ENCODE peak calls at places on chromosomes 12 and 14, in five cellular contexts. N is ovary, H is tibial nerve, G is K562, L is sigmoid colon. R is an unnamed sample.

GRCh38 chr12:95286713-95287112 is 69.1 kb downstream of the VEZT start:
- DNase-seq in L (peak; percentile 62), N (no peak), G (no peak), H (no peak), R (no peak)

GRCh38 chr12:76670776-76671175 is 93.1 kb upstream of the ZDHHC17 start:
- DNase-seq in H (no peak), N (no peak), G (no peak), L (no peak), R (no peak)

GRCh38 chr12:51923506-51924365 is 16.4 kb downstream of the ACVRL1 start:
- DNase-seq in H (peak; percentile 60), G (peak; percentile 71), N (no peak), L (peak; percentile 79), R (no peak)

GRCh38 chr12:68453876-68454275 is 121.7 kb upstream of the MDM1 start:
- DNase-seq in G (no peak), N (no peak), L (no peak), H (no peak), R (no peak)

GRCh38 chr14:26276757-26277156 is 321.1 kb downstream of the NOVA1 start:
- DNase-seq in H (no peak), G (no peak), N (no peak), L (no peak), R (no peak)

GRCh38 chr12:22048351-22049041 is 2.5 kb downstream of the CMAS start:
- DNase-seq in L (no peak), H (no peak), N (no peak), G (peak; percentile 90), R (no peak)

GRCh38 chr14:103721334-103722120 is 5.9 kb downstream of the ZFYVE21 start:
- DNase-seq in N (no peak), H (no peak), G (no peak), L (no peak), R (no peak)

GRCh38 chr12:46669720-46670119 is 156.1 kb downstream of the SLC38A4 start:
- DNase-seq in H (no peak), G (no peak), N (no peak), L (no peak), R (no peak)

GRCh38 chr12:104166465-104166864 is 28.5 kb upstream of the NFYB start:
- DNase-seq in G (peak; percentile 21), L (no peak), H (no peak), N (no peak), R (no peak)

GRCh38 chr12:57096099-57096572 is 7.2 kb downstream of the NAB2 start:
- DNase-seq in H (no peak), L (no peak), G (peak; percentile 25), N (no peak), R (peak; percentile 86)

GRCh38 chr12:131171029-131171428 is 217.3 kb downstream of the ADGRD1 start:
- DNase-seq in N (no peak), H (no peak), L (no peak), G (no peak), R (no peak)

GRCh38 chr14:102830474-102831045 is 53.3 kb downstream of the TRAF3 start:
- DNase-seq in L (no peak), G (no peak), H (no peak), N (no peak), R (no peak)

GRCh38 chr12:24444634-24445033 is 495.2 kb upstream of the SOX5 start:
- DNase-seq in L (no peak), N (no peak), G (no peak), H (no peak), R (no peak)

DNA sequence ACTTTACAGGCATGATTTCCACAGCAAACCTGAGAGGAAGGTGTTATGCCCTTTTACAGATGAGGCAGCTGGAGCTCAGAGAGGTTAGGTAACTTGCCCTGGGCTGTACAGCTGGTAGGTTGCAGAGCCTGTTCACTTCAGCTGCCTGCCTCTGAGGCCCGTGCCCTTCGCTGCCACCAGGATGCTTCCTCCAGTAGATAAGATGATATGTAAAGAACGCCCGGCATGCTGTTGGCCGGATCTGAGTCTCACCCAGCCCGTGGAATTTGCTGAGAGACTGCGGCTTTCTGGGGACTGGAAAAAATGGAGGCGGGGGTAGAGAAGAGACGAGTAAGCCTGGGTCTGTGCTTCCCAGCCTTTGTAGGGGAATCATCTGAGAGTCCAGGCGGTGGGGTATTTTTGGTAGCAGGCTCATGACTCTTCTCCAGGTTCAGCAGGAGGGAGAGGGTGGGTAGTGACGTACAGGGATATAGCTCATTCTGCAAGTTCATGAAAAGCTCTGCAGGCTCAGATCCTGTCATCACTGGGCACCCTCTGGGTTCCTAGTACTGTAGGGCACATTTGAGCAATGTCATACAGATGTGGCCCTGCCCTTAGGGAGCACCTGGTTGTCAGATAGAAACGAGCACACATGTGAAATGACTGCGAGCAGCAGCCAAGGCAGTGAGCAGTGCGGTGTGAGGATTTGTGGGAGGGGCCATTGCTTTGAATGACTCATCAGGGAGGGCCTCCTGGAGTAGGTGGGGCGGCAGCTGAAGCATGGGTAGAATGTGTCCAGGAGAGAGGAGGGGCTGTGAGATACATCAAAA is 159.4 kb downstream of the TSPAN9 start:
- DNase-seq in G (peak; percentile 49), L (no peak), H (no peak), N (no peak), R (no peak)
- TF ChIP-seq POLR2A in G (no peak), L (no peak), H (no peak), N (no peak), R (no peak)

GRCh38 chr12:130169256-130169655 is 7.0 kb downstream of the FZD10 start:
- DNase-seq in G (no peak), H (no peak), L (no peak), N (no peak), R (no peak)
- H3K27me3 ChIP-seq in G (no peaks in the 10 kb centered on the region), H (peaks cover 11% of the 10 kb centered on the region), L (peaks cover 58% of the 10 kb centered on the region), N (no peaks in the 10 kb centered on the region), R (peaks cover 2% of the 10 kb centered on the region)

GRCh38 chr14:100020623-100021022 is 44.6 kb upstream of the EVL start:
- DNase-seq in H (no peak), L (no peak), G (no peak), N (no peak), R (no peak)

GRCh38 chr14:100017578-100017977 is 47.6 kb upstream of the EVL start:
- DNase-seq in H (no peak), N (no peak), L (no peak), G (no peak), R (no peak)

GRCh38 chr14:100018054-100018453 is 47.2 kb upstream of the EVL start:
- DNase-seq in L (no peak), N (no peak), G (no peak), H (no peak), R (no peak)

GRCh38 chr14:100019156-100019882 is 45.9 kb upstream of the EVL start:
- DNase-seq in L (no peak), G (peak; percentile 46), N (no peak), H (no peak), R (no peak)

DNA sequence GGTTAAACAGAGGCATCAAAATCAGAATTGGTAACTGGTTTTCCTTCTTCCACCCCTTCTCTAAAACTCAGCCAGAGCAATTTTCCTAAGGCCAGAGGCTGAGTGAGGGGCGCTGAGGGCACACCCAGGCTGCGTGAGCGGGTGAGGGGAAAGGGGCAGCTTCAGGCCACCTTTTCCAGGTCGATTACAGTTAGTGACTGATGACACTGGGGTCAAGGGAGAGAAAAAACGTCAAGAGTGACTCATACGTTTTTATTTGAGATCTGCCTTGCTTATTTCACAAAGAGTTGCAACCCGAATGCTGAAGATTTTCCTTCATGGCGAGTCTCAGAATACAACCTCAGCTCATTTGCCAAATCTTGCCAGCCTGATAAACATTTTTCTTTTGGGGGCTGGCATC is 46.7 kb upstream of the EVL start:
- DNase-seq in L (no peak), H (no peak), N (no peak), G (peak; percentile 43), R (no peak)
- H3K4me1 ChIP-seq in L (peaks cover 40% of the 10 kb centered on the region), H (no peaks in the 10 kb centered on the region), N (peaks cover 16% of the 10 kb centered on the region), G (peaks cover 36% of the 10 kb centered on the region), R (no peaks in the 10 kb centered on the region)

DNA sequence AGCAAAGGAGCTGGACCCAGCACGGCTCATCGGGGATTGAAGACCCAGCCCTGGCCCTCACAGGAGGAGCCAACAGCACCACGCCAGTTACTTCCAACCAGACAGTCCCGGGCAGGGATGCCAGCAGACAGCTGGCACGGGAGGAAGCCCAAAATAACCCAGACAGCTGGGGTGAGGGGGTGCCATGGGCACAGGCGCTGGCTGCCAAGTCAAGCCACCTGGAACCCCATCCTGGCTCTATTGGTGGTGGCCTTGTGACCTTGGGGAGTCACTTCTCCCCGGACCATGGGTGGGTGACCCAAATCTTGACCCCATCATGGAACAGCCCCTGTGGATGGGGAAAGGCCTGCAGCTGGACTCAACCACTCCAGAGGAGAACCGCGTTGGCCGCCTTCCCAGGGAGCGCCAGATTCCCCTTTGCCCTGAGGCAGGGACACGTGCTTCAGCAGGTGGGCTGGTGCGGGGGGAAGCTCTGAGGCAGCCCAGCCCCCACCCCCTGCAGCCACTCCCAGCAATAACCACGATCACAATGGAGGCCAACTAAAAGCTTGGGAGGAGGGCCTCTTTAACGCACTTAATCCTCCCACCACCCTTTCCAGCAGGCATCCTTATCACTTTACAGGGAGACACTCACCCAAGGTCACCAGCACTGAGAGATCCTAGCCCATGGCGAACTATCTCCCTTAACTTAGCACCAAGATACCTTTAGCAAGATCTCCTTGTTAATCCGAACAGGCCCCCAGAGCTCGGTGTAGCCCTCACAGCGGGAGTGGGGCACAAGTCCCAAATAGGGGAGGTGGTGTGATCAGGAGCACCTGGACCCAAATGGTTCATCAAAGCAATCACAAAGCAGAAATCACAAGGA is 4.7 kb upstream of the RHOF start:
- DNase-seq in N (peak; percentile 93), L (peak; percentile 89), G (peak; percentile 85), H (peak; percentile 41), R (no peak)
- TF ChIP-seq POLR2A in N (no peak), L (no peak), G (peak; percentile 33), H (no peak), R (no peak)

GRCh38 chr14:74408870-74409269 is 17.1 kb downstream of the SYNDIG1L start:
- DNase-seq in H (no peak), N (no peak), G (no peak), L (no peak), R (no peak)
- H3K27me3 ChIP-seq in H (peaks cover 7% of the 10 kb centered on the region), N (no peaks in the 10 kb centered on the region), G (no peaks in the 10 kb centered on the region), L (peaks cover 26% of the 10 kb centered on the region), R (no peaks in the 10 kb centered on the region)

DNA sequence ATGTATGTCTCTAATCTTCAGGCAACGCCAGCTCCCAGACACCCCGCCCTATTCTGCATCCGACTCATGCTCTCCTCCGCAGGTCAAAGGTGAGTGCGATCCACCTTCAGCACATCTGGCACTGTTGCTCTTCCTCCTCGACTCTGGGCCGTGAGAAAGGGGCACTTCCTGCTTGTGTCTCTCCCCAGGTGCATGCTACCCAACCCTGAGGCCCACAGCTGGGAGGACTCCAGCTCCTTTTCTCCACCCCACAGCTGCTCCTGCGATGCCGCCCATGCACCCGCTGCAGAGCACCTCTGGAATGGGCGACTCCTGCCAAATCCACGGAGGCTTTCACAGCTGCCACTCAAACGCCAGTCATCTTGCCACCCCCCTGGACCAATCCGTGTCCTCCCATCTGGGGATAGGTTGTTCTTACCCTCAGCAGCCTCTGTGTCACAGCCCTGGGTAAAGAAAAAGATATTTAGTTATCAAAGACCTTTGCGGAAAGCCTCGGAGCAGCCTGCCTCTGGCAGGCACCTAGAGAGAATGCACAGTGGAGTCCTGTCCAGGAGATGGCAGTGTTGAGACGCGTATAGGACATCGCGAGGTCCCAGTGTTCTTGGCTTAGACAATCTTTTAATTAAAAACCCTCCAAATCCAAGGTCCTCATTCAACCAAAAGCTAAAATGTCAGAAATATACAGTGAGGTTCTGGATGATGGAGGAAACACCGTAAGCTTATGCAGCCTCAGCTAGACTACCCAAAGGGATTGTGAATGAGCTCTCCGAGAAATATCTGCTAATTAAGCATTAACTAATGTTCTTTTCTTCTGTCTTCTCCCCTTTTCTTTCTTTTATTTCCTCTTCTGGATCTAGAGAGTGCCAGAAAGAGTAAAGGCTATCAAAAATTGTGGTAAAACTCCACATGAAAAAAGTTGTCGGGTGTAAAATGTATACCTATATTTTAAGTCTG is 54.3 kb downstream of the MYRFL start:
- DNase-seq in L (no peak), N (peak; percentile 34), H (peak; percentile 82), G (peak; percentile 80), R (peak; percentile 46)
- H3K4me1 ChIP-seq in L (peaks cover 8% of the 10 kb centered on the region), N (no peaks in the 10 kb centered on the region), H (no peaks in the 10 kb centered on the region), G (no peaks in the 10 kb centered on the region), R (no peaks in the 10 kb centered on the region)